ENCODE peak calls at places on chromosome 11, in five cellular contexts. Z is BE2C, C is heart right ventricle, P is uterus, L is hepatocyte. K is an unnamed sample.

GRCh38 chr11:34278708-34279297 is 79.0 kb downstream of the ABTB2 start:
- DNase-seq in L (no peak), C (peak; percentile 21), P (no peak), Z (no peak), K (no peak)

GRCh38 chr11:6455070-6455469 is 14.3 kb upstream of the HPX start:
- DNase-seq in P (no peak), L (no peak), Z (no peak), C (no peak), K (no peak)

GRCh38 chr11:123060265-123061000 is 1.5 kb downstream of the HSPA8 start:
- DNase-seq in C (no peak), Z (peak; percentile 40), P (no peak), L (no peak), K (no peak)

GRCh38 chr11:19080579-19080993 is 20.1 kb upstream of the MRGPRX2 start:
- DNase-seq in Z (no peak), P (no peak), L (peak; percentile 25), C (no peak), K (no peak)

GRCh38 chr11:79066456-79067354 is 374.1 kb downstream of the TENM4 start:
- DNase-seq in L (no peak), P (no peak), Z (peak; percentile 74), C (no peak), K (no peak)

GRCh38 chr11:28835790-28836189 is 727.6 kb downstream of the METTL15 start:
- DNase-seq in C (no peak), L (peak; percentile 16), P (no peak), Z (no peak), K (no peak)

GRCh38 chr11:1888811-1889526 is 2.7 kb downstream of the PRR33 start:
- DNase-seq in L (no peak), P (no peak), C (peak; percentile 50), Z (no peak), K (no peak)

GRCh38 chr11:94638902-94639373 is 71.8 kb downstream of the PIWIL4 start:
- DNase-seq in P (no peak), Z (no peak), L (peak; percentile 28), C (no peak), K (no peak)

GRCh38 chr11:115929618-115930129 is 425.5 kb upstream of the CADM1 start:
- DNase-seq in C (no peak), P (no peak), Z (no peak), L (no peak), K (no peak)

GRCh38 chr11:3840870-3841425 is at the start of gene RHOG:
- DNase-seq in C (peak; percentile 87), P (peak; percentile 82), L (peak; percentile 89), Z (peak; percentile 66), K (peak; percentile 73)

GRCh38 chr11:67309661-67310061 is 6.3 kb downstream of the SSH3 start:
- DNase-seq in L (no peak), Z (no peak), C (no peak), P (no peak), K (no peak)

DNA sequence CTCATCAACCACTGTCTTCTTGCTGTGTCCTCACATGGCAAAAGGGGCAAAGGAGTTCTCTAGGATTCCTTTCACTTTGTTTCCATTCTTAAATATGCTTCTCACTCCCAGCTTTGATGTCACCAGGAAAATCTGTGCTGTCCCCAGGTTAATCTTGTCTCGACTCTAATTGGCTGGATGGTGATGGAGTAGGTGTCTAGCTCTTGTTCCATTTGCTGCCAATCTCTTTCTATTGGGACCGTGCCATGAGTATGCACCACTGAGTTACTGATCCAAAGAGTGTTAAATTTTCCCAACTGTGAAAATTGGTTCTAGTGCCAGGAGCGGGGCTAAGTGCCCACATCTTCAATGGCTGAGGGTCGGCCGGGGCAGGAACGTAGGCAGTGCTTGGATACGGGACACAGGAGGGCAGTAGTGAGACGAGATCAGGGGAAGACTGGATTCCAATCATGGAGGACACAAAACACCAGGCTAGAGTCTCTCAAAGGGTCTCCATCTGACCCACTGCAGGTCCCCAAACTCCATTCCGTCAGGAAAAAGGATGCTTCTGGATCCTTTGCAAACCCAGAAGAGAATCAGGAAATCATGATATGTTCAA is 47.7 kb upstream of the CSNK2A3 start:
- DNase-seq in P (no peak), C (no peak), L (no peak), Z (peak; percentile 51), K (peak; percentile 44)
- TF ChIP-seq CTCF in P (no peak), C (peak; percentile 28), L (no peak), Z (peak; percentile 55), K (peak; percentile 64)

DNA sequence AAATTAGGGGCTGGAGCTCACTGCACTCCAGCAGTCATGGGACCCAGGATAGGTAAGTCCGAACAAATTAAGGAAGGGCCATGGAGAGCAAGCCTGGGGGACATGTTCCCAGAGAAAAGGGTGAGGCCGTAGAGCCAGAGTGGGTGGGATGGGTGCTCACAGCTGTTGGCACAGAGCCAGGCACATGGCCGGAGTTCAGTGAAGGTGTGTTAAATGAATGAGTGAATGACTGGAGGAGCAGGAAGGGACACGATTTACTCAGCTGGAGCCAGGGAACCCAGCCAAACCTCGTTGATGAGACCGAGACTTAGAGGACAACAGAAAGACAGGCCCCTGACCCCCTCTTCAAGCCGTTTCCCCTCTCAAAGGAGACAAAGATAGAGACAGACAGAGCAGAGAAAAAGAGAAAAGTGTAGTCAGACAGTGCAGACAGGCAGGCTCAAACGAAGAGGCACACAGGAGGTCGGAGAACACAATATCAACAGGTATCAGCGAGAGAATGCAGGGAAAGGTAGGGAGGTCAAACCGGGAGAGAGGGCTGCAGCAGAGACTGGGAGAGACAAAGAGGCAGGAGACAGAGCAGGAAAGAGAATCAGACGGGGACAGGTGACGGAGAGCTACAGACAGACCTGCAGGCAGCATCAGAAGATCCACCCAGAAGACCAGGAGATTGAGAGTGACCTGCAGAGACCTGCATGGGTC is 590 bp downstream of the SLCO2B1 start:
- DNase-seq in P (no peak), C (no peak), L (no peak), Z (no peak), K (no peak)
- TF ChIP-seq CTCF in P (no peak), C (no peak), L (no peak), Z (no peak), K (no peak)

DNA sequence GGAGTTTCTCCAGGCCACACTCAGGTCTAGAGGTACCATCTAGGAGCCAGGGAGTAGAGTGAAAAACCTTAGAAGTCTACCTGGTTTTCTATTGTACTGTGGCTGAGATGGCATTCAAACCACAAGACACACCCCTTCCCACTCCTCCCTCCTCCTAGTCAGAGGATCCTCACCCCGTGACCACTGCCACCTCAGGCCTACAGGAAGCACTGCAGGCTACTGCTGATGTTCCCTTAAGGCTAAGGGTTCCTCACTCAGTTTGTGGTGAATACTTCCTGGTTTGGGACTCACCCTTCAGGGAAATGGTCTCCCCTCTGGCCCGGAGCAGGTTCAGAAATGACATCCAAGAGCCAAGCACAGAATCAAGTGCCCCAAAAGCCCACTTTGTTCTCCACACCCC is 1293.9 kb downstream of the JRKL start:
- DNase-seq in L (peak; percentile 18), C (no peak), P (no peak), Z (peak; percentile 22), K (peak; percentile 26)
- TF ChIP-seq CTCF in L (no peak), C (no peak), P (no peak), Z (peak; percentile 42), K (peak; percentile 2)

GRCh38 chr11:22331771-22332170 is 6.4 kb upstream of the SLC17A6 start:
- DNase-seq in L (no peak), P (no peak), C (no peak), Z (no peak), K (no peak)
- TF ChIP-seq CTCF in L (peak; percentile 15), P (no peak), C (no peak), Z (no peak), K (no peak)

DNA sequence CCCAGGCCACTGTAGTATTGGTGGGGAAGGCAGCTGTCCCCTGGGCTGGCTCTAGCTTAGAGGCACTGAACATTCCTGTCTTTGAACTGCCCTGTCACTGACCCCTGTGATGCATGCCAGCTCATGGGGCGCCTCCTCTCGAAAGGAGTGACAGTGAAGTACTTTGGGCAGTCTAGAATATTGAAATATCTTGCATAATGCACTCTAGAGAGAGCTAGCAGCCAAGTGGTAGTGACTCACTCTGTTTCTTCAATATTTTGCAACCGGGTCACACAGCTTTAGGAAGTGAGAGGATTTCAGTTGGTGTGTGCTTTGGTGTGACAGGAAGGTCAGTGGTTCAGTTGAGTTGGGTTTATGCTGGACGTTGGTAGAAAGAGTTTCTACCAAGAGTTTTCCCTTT is 35.5 kb upstream of the ST14 start:
- DNase-seq in C (peak; percentile 72), L (peak; percentile 62), Z (no peak), P (peak; percentile 38), K (no peak)
- TF ChIP-seq CTCF in C (no peak), L (no peak), Z (no peak), P (no peak), K (no peak)

GRCh38 chr11:119624102-119624615 is 104.8 kb downstream of the NECTIN1 start:
- DNase-seq in Z (peak; percentile 31), P (no peak), L (no peak), C (no peak), K (peak; percentile 30)
- TF ChIP-seq CTCF in Z (peak; percentile 47), P (no peak), L (peak; percentile 53), C (peak; percentile 68), K (peak; percentile 62)

DNA sequence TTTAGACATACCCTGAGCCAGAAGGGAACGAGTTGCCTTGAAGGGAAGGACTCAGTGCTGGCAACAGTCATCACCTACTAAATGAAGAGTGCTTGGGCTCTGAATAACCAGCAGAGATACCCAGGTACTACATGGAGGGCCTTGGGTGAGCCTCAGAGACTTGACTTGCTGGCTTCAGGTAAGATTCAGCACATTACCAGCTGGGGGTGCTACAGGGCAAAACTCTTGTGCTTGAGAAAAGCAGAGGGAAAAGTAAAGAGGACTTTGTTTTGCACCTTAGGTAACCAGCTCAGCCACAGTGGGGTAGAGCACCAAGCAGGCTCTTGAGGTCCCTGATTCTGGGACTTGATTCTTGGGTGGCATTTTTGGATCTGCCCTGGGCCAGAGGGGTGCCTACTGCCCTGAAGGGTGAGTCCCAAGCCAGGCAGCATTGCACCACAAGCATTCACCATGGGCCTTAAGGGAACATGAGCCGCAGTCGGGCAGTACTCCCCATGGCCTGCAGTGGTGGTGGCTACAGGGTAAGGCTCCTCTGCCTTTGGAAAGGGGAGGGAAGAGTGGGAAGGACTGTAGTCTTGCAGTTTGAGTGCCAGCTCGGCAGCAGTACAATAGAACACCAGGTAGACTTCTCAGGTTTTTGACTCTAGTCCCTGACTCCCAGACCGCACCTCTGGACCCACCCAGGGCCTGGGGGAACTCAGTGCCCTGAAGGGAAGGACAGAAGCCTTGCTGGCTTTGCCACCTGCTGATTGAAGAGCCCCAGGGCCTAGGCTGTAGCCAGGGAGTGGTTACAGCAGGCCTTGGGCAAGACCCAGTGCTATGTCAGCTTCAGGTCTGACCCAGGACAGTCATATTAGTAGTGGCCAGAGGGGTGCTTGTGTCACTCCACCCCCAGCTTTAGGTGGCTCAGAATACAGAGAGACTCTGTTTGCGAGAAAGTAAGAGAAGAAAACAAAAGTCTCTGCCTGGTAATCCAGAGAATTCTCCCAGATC is 22.7 kb upstream of the PLEKHA7 start:
- DNase-seq in Z (no peak), P (no peak), L (peak; percentile 6), C (no peak), K (peak; percentile 24)
- TF ChIP-seq CTCF in Z (no peak), P (no peak), L (peak; percentile 6), C (no peak), K (peak; percentile 44)

DNA sequence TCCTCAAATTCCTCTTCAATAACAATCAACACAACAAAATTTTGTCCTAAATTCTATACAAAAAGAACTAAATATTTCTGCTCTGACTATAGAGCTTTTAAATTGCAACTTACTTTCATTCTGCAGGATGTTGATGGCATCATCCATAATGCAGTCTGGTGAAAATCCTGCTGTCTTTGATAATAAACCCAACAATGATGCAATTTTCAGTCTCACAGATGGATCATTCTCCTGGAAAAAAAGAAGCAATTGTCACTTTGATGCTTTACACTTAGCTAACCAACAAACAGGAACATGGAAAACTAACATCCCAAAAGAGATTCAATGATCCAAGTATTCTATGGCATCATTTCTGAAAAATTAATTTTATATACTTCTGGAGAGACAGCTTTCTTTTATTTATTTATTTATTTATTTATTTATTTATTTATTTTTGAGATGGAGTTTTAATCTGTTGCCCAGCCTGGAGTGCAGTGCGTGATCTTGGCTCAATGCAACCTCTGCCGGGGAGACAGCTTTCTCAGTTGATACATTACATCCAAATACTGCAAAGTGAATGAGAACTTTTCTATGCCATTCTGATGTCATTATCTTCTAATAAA is 13.0 kb downstream of the INTS4 start:
- DNase-seq in C (no peak), Z (no peak), L (no peak), P (no peak), K (no peak)
- TF ChIP-seq CTCF in C (no peak), Z (no peak), L (no peak), P (no peak), K (no peak)